ENCODE peak calls at places on chromosomes 13 and 19, in eight cellular contexts. Q is astrocyte; V is amniotic stem cell; D is hippocampal formation; A is T1000; S is iris pigment epithelial cell; M is activated naive CD4-positive, alpha-beta T cell treated with anti-CD3 and anti-CD28 coated beads for 36 hours; W is GM03348. L is an unnamed sample.

GRCh38 chr19:33815410-33816340 is 19.0 kb downstream of the KCTD15 start:
- DNase-seq in Q (peak), V (no peak), D (no peak), A (no peak), S (peak), M (no peak), W (no peak), L (no peak)

GRCh38 chr13:65468628-65469027 is 1761.5 kb downstream of the PCDH9 start:
- DNase-seq in Q (peak), V (no peak), D (no peak), A (no peak), S (peak), M (no peak), W (peak), L (no peak)

GRCh38 chr13:59771272-59771671 is 392.5 kb downstream of the DIAPH3 start:
- DNase-seq in Q (no peak), V (no peak), D (no peak), A (no peak), S (peak), M (no peak), W (peak), L (no peak)

GRCh38 chr19:4376991-4377781 is 23.2 kb downstream of the SH3GL1 start:
- DNase-seq in Q (no peak), V (no peak), D (no peak), A (no peak), S (no peak), M (no peak), W (no peak), L (no peak)

GRCh38 chr13:73228546-73228945 is 169.7 kb downstream of the KLF5 start:
- DNase-seq in Q (no peak), V (no peak), D (no peak), A (no peak), S (peak), M (peak), W (no peak), L (no peak)

GRCh38 chr19:55478364-55478763 is 1.9 kb downstream of the ZNF628 start:
- DNase-seq in Q (no peak), V (no peak), D (no peak), A (no peak), S (no peak), M (no peak), W (no peak), L (no peak)

GRCh38 chr13:113491418-113491883 is 940 bp upstream of the DCUN1D2 start:
- DNase-seq in Q (no peak), V (no peak), D (no peak), A (peak), S (peak), M (no peak), W (peak), L (peak)

GRCh38 chr19:11480081-11480926 is 542 bp downstream of the ELAVL3 start:
- DNase-seq in Q (no peak), V (no peak), D (no peak), A (no peak), S (no peak), M (no peak), W (no peak), L (no peak)

GRCh38 chr13:109647699-109648098 is 138.7 kb downstream of the IRS2 start:
- DNase-seq in Q (no peak), V (no peak), D (no peak), A (no peak), S (no peak), M (no peak), W (no peak), L (no peak)

GRCh38 chr19:5193192-5193591 is 147.4 kb downstream of the PTPRS start:
- DNase-seq in Q (no peak), V (no peak), D (no peak), A (no peak), S (no peak), M (no peak), W (no peak), L (peak)

GRCh38 chr19:17402982-17403855 is 2.2 kb downstream of the BST2 start:
- DNase-seq in Q (no peak), V (no peak), D (no peak), A (no peak), S (no peak), M (peak), W (peak), L (peak)

GRCh38 chr19:42477117-42477516 is 34.4 kb upstream of the CXCL17 start:
- DNase-seq in Q (no peak), V (no peak), D (no peak), A (no peak), S (no peak), M (no peak), W (no peak), L (no peak)

GRCh38 chr19:51090471-51090870 is 7.8 kb upstream of the KLK14 start:
- DNase-seq in Q (no peak), V (no peak), D (no peak), A (no peak), S (no peak), M (no peak), W (no peak), L (no peak)

GRCh38 chr13:45137501-45137880 is 17.2 kb downstream of the GTF2F2 start:
- DNase-seq in Q (no peak), V (no peak), D (no peak), A (no peak), S (no peak), M (no peak), W (no peak), L (no peak)

GRCh38 chr19:11942843-11943108 is 17.9 kb downstream of the ZNF700 start:
- DNase-seq in Q (no peak), V (no peak), D (no peak), A (no peak), S (no peak), M (no peak), W (no peak), L (no peak)

GRCh38 chr13:33649212-33649917 is 168.6 kb upstream of the RFC3 start:
- DNase-seq in Q (no peak), V (no peak), D (no peak), A (no peak), S (peak), M (no peak), W (peak), L (no peak)

GRCh38 chr19:48588670-48589399 is 17.7 kb upstream of the SPACA4 start:
- DNase-seq in Q (peak), V (peak), D (peak), A (peak), S (peak), M (peak), W (peak), L (peak)

GRCh38 chr19:34336781-34337271 is 28.2 kb upstream of the GPI start:
- DNase-seq in Q (no peak), V (peak), D (no peak), A (no peak), S (peak), M (peak), W (peak), L (no peak)

GRCh38 chr13:48402325-48402962 is 10.5 kb downstream of the LPAR6 start:
- DNase-seq in Q (no peak), V (no peak), D (no peak), A (no peak), S (no peak), M (no peak), W (no peak), L (no peak)

GRCh38 chr13:26202365-26202972 is 19.6 kb downstream of the RNF6 start:
- DNase-seq in Q (peak), V (no peak), D (no peak), A (no peak), S (peak), M (no peak), W (peak), L (no peak)

GRCh38 chr13:37453246-37453645 is 145.3 kb downstream of the POSTN start:
- DNase-seq in Q (peak), V (no peak), D (no peak), A (no peak), S (peak), M (no peak), W (peak), L (no peak)

GRCh38 chr19:3642296-3642695 is 15.7 kb upstream of the CACTIN start:
- DNase-seq in Q (no peak), V (no peak), D (no peak), A (no peak), S (no peak), M (no peak), W (no peak), L (no peak)

GRCh38 chr13:100409132-100409531 is 179.5 kb downstream of the GGACT start:
- DNase-seq in Q (no peak), V (no peak), D (no peak), A (no peak), S (no peak), M (no peak), W (no peak), L (no peak)

L was measured in neuronal stem cell.